ENCODE peak calls at places on chromosomes 11 and 22, in five cellular contexts. F, I, B, M and O are unnamed samples.

GRCh38 chr11:108571001-108571400 is 22.6 kb downstream of the EXPH5 start:
- DNase-seq in F (no peak), I (peak; percentile 79), B (no peak), M (no peak), O (no peak)

GRCh38 chr22:24894220-24894975 is 52.1 kb downstream of the LHFPL7 start:
- DNase-seq in F (peak; percentile 96), I (peak; percentile 97), B (peak; percentile 68), M (peak; percentile 83), O (peak; percentile 95)

GRCh38 chr11:103529217-103529684 is 420.0 kb downstream of the DYNC2H1 start:
- DNase-seq in F (peak; percentile 94), I (peak; percentile 62), B (peak; percentile 78), M (no peak), O (peak; percentile 34)

GRCh38 chr11:16511109-16511806 is 154.9 kb upstream of the SOX6 start:
- DNase-seq in F (peak; percentile 50), I (peak; percentile 88), B (peak; percentile 96), M (no peak), O (peak; percentile 85)

GRCh38 chr11:21927628-21928027 is 265.3 kb upstream of the ANO5 start:
- DNase-seq in F (no peak), I (no peak), B (no peak), M (no peak), O (no peak)

GRCh38 chr22:43521716-43522115 is 109.9 kb downstream of the MPPED1 start:
- DNase-seq in F (no peak), I (peak; percentile 71), B (no peak), M (no peak), O (no peak)

GRCh38 chr11:67507242-67507890 is 596 bp downstream of the CDK2AP2 start:
- DNase-seq in F (peak; percentile 81), I (no peak), B (peak; percentile 68), M (peak; percentile 28), O (peak; percentile 90)

GRCh38 chr11:123235117-123235686 is 40.2 kb upstream of the CLMP start:
- DNase-seq in F (peak; percentile 60), I (no peak), B (no peak), M (no peak), O (no peak)

GRCh38 chr11:10305964-10306918 is 1.4 kb downstream of the ADM start:
- DNase-seq in F (peak; percentile 49), I (peak; percentile 46), B (peak; percentile 32), M (peak; percentile 32), O (no peak)

GRCh38 chr22:22935056-22935545 is 47.5 kb downstream of the IGLL5 start:
- DNase-seq in F (no peak), I (no peak), B (no peak), M (no peak), O (peak; percentile 62)

GRCh38 chr11:84626256-84626655 is 1000.9 kb downstream of the DLG2 start:
- DNase-seq in F (peak; percentile 31), I (no peak), B (no peak), M (no peak), O (no peak)

GRCh38 chr22:17774206-17774927 is at the start of gene BID:
- DNase-seq in F (peak; percentile 71), I (no peak), B (peak; percentile 17), M (peak; percentile 55), O (peak; percentile 95)

GRCh38 chr11:12897867-12898266 is 111.2 kb upstream of the RASSF10 start:
- DNase-seq in F (no peak), I (no peak), B (no peak), M (no peak), O (no peak)

GRCh38 chr11:125443767-125444311 is 52.2 kb downstream of the FEZ1 start:
- DNase-seq in F (no peak), I (no peak), B (no peak), M (no peak), O (no peak)

GRCh38 chr22:25282671-25283561 is 63.5 kb downstream of the CRYBB2 start:
- DNase-seq in F (no peak), I (no peak), B (no peak), M (no peak), O (peak; percentile 60)

DNA sequence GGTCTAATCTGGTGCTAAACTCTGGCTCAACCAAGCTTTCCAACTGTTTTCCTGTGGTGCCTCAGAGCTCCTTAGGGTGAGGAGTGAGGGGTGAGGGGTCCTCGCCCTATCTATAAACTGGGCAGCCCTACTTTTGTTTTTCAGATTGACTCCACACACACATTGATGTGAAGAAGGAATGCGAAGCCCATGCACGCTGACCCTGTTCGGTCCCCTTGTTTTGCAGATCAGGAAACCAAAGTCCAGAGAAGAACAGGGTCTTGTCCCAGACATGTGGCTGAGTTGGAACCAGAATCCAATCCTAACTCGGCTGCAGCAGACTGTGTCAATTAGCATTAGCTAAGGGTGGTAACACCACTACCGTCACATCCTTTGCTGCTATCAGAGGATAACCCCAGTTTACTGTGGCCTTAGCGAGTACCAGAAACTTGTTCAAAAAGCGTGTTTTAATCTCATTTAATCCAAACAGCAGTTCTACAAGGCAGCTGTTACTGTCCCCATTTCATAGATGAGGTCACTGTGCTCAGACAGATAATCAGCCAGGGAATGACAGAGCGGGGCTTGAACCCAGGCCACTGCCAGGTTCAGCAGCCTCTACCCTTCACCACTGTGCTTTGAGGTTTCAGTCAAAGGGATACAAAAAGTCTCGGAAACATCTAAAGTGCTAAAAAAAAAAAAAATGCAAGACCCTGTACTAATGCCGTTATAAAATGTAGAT is 145.3 kb upstream of the SYT13 start:
- DNase-seq in F (no peak), I (no peak), B (no peak), M (no peak), O (no peak)
- H3K4me2 ChIP-seq in F (no peak overlapping the region), I (no peak overlapping the region), B (no peak overlapping the region), M (no peak overlapping the region), O (no peak overlapping the region)

GRCh38 chr22:33227791-33228190 is 169.6 kb upstream of the SYN3 start:
- DNase-seq in F (no peak), I (no peak), B (no peak), M (no peak), O (no peak)
- H3K9me3 ChIP-seq in F (peaks cover 3% of the 10 kb centered on the region), I (peaks cover 3% of the 10 kb centered on the region), B (peaks cover 10% of the 10 kb centered on the region), M (no peaks in the 10 kb centered on the region), O (peaks cover 3% of the 10 kb centered on the region)

GRCh38 chr22:20296598-20296997 is 23.3 kb downstream of the DGCR6L start:
- DNase-seq in F (no peak), I (no peak), B (peak; percentile 21), M (no peak), O (no peak)

GRCh38 chr22:20298110-20298802 is 21.6 kb downstream of the DGCR6L start:
- DNase-seq in F (no peak), I (peak; percentile 6), B (no peak), M (no peak), O (no peak)

GRCh38 chr22:20295262-20296064 is 24.4 kb downstream of the DGCR6L start:
- DNase-seq in F (no peak), I (no peak), B (no peak), M (no peak), O (no peak)

GRCh38 chr22:20298803-20299735 is 20.8 kb downstream of the DGCR6L start:
- DNase-seq in F (peak; percentile 85), I (peak; percentile 77), B (peak; percentile 67), M (peak; percentile 51), O (peak; percentile 91)

DNA sequence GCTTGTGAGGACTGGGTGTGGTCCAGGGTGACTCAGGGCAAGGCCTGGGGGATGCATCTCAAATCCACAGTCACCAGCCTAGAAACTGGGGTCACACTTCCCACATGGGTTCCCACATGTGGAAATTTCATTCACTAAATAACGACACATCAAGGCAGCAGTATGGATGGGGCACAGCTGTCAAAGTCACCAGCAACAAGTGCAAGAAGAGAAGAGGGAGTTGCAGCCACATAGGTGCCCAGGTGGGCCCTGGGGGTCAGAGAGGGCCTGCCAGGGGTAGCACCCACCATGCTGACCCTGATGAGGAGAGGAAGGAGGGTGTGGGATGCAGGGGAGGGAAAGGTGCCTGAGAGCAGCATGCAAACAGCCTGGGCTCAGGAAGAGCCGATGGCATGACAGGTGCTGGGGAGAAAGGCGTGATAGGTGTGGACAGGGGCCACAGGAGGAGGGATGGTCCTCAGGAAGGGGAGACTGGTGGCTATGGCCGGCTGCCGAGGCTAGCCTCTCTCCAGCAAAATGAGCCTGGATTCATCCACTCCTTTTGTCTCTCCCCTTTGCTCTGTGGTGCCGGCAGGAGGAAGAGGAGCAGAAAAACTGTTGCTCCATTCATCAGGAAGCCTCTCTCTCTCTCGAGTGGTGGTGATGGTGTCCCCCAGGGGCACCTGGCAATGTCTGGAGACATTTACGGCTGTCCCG is 22.3 kb downstream of the DGCR6L start:
- DNase-seq in F (no peak), I (no peak), B (no peak), M (no peak), O (no peak)
- H3K4me2 ChIP-seq in F (no peak overlapping the region), I (no peak overlapping the region), B (no peak overlapping the region), M (no peak overlapping the region), O (no peak overlapping the region)

GRCh38 chr22:48391171-48391711 is 1436.4 kb downstream of the BRD1 start:
- DNase-seq in F (no peak), I (no peak), B (no peak), M (no peak), O (peak; percentile 29)
- H3K9me3 ChIP-seq in F (no peaks in the 10 kb centered on the region), I (peaks cover 30% of the 10 kb centered on the region), B (peaks cover 45% of the 10 kb centered on the region), M (no peaks in the 10 kb centered on the region), O (no peaks in the 10 kb centered on the region)

DNA sequence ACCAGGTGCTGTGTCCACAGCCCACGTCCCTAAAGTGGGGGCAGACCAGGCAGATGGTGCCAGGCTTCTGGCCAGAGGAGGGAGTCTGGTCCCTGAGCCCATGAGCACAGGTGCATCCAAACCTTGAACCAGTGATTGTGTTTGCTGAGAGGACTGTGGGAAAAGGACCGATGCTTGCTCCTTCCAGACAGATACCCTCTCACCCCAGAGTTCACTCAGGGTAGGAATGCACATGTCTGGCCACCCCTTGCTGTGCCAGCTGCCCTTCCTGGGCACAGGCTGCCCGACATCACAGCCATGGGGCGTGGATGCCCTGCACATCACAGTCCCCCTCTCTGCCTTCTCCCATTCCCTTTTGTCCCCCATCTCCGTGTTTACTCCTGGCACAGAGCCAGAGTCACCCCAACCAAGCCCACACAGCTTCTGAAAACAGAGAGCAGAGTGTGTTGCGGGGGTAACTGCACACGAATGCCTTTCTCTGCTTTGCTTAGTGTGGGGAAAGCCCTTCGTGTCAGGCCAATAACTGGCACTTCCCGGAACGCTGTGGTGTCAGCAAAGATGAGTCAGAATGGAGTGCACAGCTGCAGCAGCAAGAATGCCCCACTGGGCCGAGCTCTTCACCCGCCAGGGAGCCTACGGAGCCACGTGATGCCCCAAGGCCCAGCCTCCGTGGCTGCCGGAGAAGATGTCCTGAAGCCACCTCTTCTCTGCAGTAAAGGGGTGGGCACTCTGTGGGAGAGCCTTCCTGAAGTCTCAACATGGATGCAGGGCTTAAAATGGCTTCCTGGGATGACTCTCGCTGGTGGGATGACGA is 7.6 kb downstream of the CARS1 start:
- DNase-seq in F (peak; percentile 99), I (peak; percentile 88), B (peak; percentile 98), M (peak; percentile 97), O (peak; percentile 99)
- H3K4me2 ChIP-seq in F (peak overlapping the region; percentile 76), I (peak overlapping the region; percentile 67), B (peak overlapping the region; percentile 68), M (peak overlapping the region; percentile 82), O (peak overlapping the region; percentile 68)